ENCODE peak calls at places on chromosomes 12 and 14, in six cellular contexts. A is H9; Y is HCT116; W is aorta; I is lung; P is effector memory CD4-positive, alpha-beta T cell. G is an unnamed sample. For H3K9me3, the result is how much of the 10 kb centered on the place peaks cover.

GRCh38 chr14:105999361-106000028 is 473.1 kb downstream of the TMEM121 start:
- DNase-seq in W (no peak), Y (peak), I (peak), P (peak), A (no peak), G (no peak)

GRCh38 chr12:10130042-10130441 is at the start of gene CLEC7A:
- DNase-seq in A (no peak), I (no peak), P (no peak), Y (no peak), W (no peak), G (no peak)

GRCh38 chr12:124172646-124173045 is 122.2 kb upstream of the RFLNA start:
- DNase-seq in Y (no peak), P (no peak), A (no peak), W (no peak), I (no peak), G (no peak)

GRCh38 chr12:76591461-76591860 is 31.9 kb upstream of the OSBPL8 start:
- DNase-seq in A (no peak), W (no peak), Y (no peak), I (no peak), P (no peak), G (no peak)

GRCh38 chr12:126369487-126370463 is 1304.5 kb downstream of the AACS start:
- DNase-seq in I (no peak), W (no peak), P (no peak), A (no peak), Y (no peak), G (no peak)

GRCh38 chr14:34723867-34724266 is 9.5 kb upstream of the CFL2 start:
- DNase-seq in W (no peak), I (no peak), Y (no peak), A (no peak), P (no peak), G (no peak)

GRCh38 chr14:58752782-58753181 is 115.0 kb downstream of the DACT1 start:
- DNase-seq in Y (no peak), A (no peak), W (peak), P (no peak), I (peak), G (no peak)

GRCh38 chr14:99408971-99409289 is 71.7 kb downstream of the SETD3 start:
- DNase-seq in Y (no peak), P (no peak), A (no peak), W (no peak), I (no peak), G (no peak)

GRCh38 chr12:17928708-17929366 is 161.2 kb downstream of the RERGL start:
- DNase-seq in I (no peak), Y (peak), A (no peak), W (no peak), P (no peak), G (no peak)

GRCh38 chr12:5166976-5167375 is 123.3 kb downstream of the KCNA5 start:
- DNase-seq in P (no peak), A (no peak), Y (no peak), W (no peak), I (no peak), G (peak)

GRCh38 chr12:70002097-70002911 is 177.3 kb downstream of the MYRFL start:
- DNase-seq in I (no peak), P (no peak), Y (no peak), A (no peak), W (no peak), G (no peak)

GRCh38 chr12:31922341-31923062 is 36.7 kb upstream of the RESF1 start:
- DNase-seq in P (no peak), I (no peak), Y (peak), A (no peak), W (no peak), G (no peak)

GRCh38 chr12:119176267-119177055 is 2.3 kb upstream of the HSPB8 start:
- DNase-seq in P (no peak), A (peak), W (peak), I (peak), Y (peak), G (peak)

GRCh38 chr12:30725739-30726138 is 29.0 kb downstream of the CAPRIN2 start:
- DNase-seq in W (no peak), P (no peak), I (no peak), A (no peak), Y (peak), G (peak)

GRCh38 chr12:1933342-1933992 is 15.0 kb upstream of the CACNA2D4 start:
- DNase-seq in W (no peak), I (no peak), P (no peak), A (peak), Y (no peak), G (peak)

GRCh38 chr12:7872565-7873304 is at the start of gene SLC2A14:
- DNase-seq in W (no peak), Y (no peak), A (peak), P (no peak), I (no peak), G (no peak)

GRCh38 chr12:80364056-80364455 is 80.0 kb upstream of the PTPRQ start:
- DNase-seq in I (no peak), A (no peak), P (no peak), W (no peak), Y (no peak), G (no peak)

GRCh38 chr12:51323966-51324895 is at the start of gene BIN2:
- DNase-seq in I (peak), W (peak), Y (no peak), P (peak), A (no peak), G (no peak)

GRCh38 chr12:114735680-114736374 is 51.9 kb upstream of the TBX3 start:
- DNase-seq in P (no peak), A (peak), W (no peak), I (no peak), Y (no peak), G (no peak)

GRCh38 chr12:104669057-104669770 is 212.5 kb downstream of the CHST11 start:
- DNase-seq in A (no peak), W (peak), I (peak), P (no peak), Y (no peak), G (no peak)

GRCh38 chr14:94458558-94459200 is 6.1 kb upstream of the SERPINA11 start:
- DNase-seq in W (no peak), Y (no peak), I (no peak), P (no peak), A (peak), G (no peak)

GRCh38 chr14:77407158-77407557 is 16.2 kb downstream of the NOXRED1 start:
- DNase-seq in W (no peak), A (no peak), I (no peak), P (no peak), Y (no peak), G (no peak)

GRCh38 chr12:24778486-24779304 is 170.2 kb downstream of the BCAT1 start:
- DNase-seq in I (no peak), Y (no peak), A (no peak), W (no peak), P (no peak), G (peak)

GRCh38 chr12:47095446-47096236 is 15.9 kb upstream of the AMIGO2 start:
- DNase-seq in I (no peak), P (no peak), W (no peak), Y (no peak), A (no peak), G (peak)

GRCh38 chr12:40325349-40325960 is 100.7 kb downstream of the LRRK2 start:
- DNase-seq in W (no peak), I (no peak), Y (peak), P (no peak), A (peak), G (no peak)

GRCh38 chr12:64608901-64609542 is 1.3 kb upstream of the RASSF3 start:
- DNase-seq in W (no peak), A (peak), I (peak), P (peak), Y (peak), G (no peak)

GRCh38 chr12:119804011-119804641 is 73.0 kb downstream of the CIT start:
- DNase-seq in Y (peak), P (no peak), W (peak), A (peak), I (peak), G (no peak)

GRCh38 chr12:127293507-127294310 is 973.3 kb upstream of the TMEM132C start:
- DNase-seq in A (peak), Y (peak), W (peak), P (no peak), I (peak), G (no peak)

GRCh38 chr14:42011221-42011620 is 404.5 kb downstream of the LRFN5 start:
- DNase-seq in Y (no peak), P (no peak), W (no peak), I (no peak), A (no peak), G (no peak)

GRCh38 chr14:42013560-42013959 is 406.9 kb downstream of the LRFN5 start:
- DNase-seq in A (no peak), W (no peak), P (no peak), I (no peak), Y (no peak), G (no peak)

DNA sequence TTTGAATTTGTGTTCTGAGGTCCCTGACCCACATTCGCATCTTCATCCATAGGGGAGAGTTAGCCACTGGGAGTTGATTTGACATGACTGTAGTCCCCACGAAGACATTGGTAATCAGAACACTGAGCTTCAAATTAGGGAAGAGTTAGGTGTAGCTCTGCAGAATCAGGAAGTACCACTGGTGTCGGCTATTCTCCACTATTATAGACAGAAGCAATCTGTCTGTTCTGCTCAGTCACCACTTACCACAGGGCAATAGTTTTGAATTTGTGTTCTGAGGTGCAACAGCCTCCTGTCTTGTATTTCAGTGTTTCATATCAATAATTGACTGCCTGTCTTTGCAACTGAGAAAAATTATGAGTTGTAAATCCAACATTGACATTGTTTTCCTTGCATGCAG is 407.6 kb downstream of the LRFN5 start:
- DNase-seq in P (no peak), W (no peak), I (no peak), Y (no peak), A (no peak), G (no peak)
- H3K9me3 ChIP-seq in P (under half), W (under half), I (under half), Y (under half), A (under half), G (under half)

DNA sequence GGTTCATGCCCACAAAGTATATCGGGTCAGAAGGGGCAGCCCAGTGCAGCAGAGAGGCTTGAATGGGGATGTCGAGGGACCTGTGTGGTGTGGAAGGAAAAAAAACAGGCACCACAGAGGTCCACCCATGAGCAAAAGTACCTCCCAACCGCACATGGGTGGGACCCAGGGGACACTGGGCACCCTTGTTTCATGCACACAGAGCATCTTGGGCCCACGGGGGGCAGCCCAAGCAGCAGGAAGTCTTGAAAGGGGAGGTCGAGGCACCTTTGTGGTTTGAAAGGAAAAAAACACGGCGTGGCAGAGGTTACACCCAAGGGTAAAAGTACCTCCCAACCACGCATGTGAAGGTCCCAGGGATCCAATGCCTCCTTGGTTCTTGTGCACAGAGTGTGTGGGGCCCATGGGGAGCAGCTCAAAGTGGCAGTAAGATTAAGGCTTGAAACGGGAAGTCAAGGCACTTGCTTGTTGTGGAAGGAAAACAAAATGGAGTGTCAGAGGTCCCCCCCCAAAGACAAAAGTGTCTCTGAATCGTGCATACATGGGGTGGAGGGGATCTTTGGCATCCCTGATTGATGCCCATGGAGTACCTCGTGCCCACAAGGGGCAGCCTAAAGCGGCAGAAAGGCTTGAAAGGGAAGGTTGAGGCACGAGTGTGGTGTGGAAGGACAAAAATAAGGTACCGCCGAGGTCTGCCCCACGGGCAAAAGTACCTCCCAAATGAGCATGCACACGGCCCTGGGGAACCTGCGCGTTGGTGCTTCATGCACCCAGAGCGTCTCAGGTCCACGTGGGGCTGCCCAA is 575.5 kb downstream of the ALG10 start:
- DNase-seq in W (peak), I (peak), A (no peak), Y (no peak), P (no peak), G (no peak)
- H3K9me3 ChIP-seq in W (under half), I (half or more), A (half or more), Y (under half), P (under half), G (half or more)

GRCh38 chr14:76089151-76089550 is 62.6 kb upstream of the GPATCH2L start:
- DNase-seq in P (no peak), Y (no peak), A (no peak), I (no peak), W (no peak), G (no peak)

GRCh38 chr14:76090611-76091010 is 61.1 kb upstream of the GPATCH2L start:
- DNase-seq in W (no peak), I (no peak), P (no peak), A (no peak), Y (no peak), G (no peak)

GRCh38 chr14:76086636-76087035 is 65.1 kb upstream of the GPATCH2L start:
- DNase-seq in W (no peak), I (no peak), A (no peak), P (no peak), Y (no peak), G (no peak)

GRCh38 chr14:76091036-76091435 is 60.7 kb upstream of the GPATCH2L start:
- DNase-seq in P (no peak), W (no peak), I (no peak), Y (no peak), A (no peak), G (no peak)

GRCh38 chr14:76089575-76089974 is 62.1 kb upstream of the GPATCH2L start:
- DNase-seq in A (no peak), P (no peak), I (no peak), W (no peak), Y (no peak), G (no peak)
- H3K9me3 ChIP-seq in A (under half), P (under half), I (under half), W (under half), Y (under half), G (under half)

GRCh38 chr14:68755016-68755353 is 37.9 kb downstream of the ZFP36L1 start:
- DNase-seq in I (no peak), Y (no peak), A (no peak), W (no peak), P (no peak), G (no peak)

GRCh38 chr14:68756734-68757133 is 36.1 kb downstream of the ZFP36L1 start:
- DNase-seq in I (no peak), Y (no peak), P (no peak), A (no peak), W (no peak), G (no peak)

GRCh38 chr14:68749487-68750475 is 43.1 kb downstream of the ZFP36L1 start:
- DNase-seq in A (no peak), Y (no peak), P (no peak), W (no peak), I (peak), G (no peak)

GRCh38 chr14:68756071-68756481 is 36.8 kb downstream of the ZFP36L1 start:
- DNase-seq in Y (no peak), W (no peak), I (no peak), A (no peak), P (no peak), G (no peak)

GRCh38 chr14:68753696-68754095 is 39.2 kb downstream of the ZFP36L1 start:
- DNase-seq in Y (no peak), P (no peak), A (no peak), W (no peak), I (no peak), G (no peak)
- H3K9me3 ChIP-seq in Y (under half), P (under half), A (under half), W (under half), I (under half), G (under half)

DNA sequence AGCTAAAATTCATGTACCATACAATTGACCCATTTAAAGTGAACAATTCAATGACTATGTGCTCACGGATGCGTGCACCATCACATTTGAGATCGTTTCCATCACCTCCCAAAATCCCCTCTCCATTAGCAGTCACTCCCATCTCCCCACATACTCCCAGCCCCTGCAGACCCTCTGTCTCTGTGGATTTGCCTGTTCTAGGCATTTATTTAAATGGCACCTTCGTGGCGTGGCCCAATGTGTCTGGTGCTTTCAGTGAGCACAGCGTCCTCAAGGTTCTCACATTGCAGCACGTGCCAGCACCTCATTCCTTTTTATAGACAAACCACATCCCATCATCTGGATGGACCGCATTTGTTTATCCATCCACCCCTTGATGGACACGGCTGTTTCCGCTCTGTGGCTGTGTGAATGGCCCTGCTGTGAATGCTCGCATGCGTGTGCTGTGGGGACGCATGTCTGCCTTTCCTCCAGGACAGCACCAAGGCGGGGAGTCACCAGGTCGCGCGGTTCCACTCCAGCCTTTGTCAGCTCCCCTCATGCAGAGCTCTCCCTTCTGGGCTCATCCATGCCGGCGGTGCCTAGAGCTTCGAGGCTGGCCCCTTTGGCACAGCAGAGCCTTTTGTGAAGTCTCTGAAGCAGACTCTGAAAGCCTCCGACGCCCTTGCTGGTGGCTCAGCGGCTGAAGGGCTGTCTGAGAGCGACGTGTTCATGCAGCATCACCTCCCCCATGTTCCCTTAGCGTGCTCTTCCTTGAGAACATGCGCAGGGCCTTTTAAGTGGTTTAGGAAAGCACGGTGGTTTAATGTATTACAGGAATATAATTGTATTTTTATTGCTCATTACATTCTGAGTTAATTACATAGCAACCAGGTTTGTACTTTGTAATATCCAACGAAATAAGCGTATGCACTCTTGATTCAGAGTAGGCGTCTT is 184.4 kb downstream of the KIF26A start:
- DNase-seq in A (peak), Y (no peak), I (no peak), P (no peak), W (no peak), G (no peak)
- H3K9me3 ChIP-seq in A (under half), Y (under half), I (under half), P (under half), W (under half), G (half or more)

DNA sequence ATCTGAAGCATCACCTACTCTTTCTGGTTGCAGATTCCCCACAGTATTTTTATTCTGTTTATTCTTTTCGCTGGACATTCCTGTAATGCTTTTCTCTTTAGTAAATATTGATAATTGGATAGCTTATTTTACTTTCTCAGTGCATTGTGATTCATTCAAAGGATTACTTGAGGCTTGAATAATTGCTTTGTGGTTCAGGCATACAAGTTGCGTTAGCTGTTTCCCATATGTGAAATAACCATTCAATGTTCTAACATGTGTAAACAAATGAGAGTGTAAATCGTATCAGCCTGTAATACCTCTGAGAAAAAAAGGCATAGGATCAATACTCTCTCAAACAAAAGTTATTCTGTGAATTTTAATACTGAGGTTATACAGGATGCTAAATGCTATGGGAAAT is 1004.2 kb upstream of the SEL1L start:
- DNase-seq in A (no peak), P (no peak), W (no peak), Y (no peak), I (no peak), G (no peak)
- H3K9me3 ChIP-seq in A (under half), P (under half), W (under half), Y (under half), I (under half), G (under half)

DNA sequence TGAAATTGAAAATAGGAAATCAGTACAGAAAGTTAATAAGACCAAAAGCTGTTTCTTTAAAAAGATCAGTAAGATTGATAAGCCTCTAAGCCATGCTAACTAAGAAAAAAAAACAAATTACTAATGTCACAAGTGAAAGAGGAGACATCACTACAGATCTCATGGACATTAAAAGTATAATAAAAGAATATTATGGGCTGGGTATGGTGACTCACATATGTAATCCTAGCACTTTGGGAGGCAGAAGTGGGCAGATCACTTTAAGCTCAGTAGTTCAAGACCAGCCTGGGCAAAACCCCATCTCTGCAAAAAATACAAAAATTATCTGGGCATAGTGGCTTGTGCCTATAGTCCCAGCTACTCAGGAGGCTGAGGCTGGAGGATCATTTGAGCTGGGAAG is 30.5 kb downstream of the B4GALNT3 start:
- DNase-seq in P (no peak), W (no peak), A (no peak), I (no peak), Y (no peak), G (no peak)
- H3K9me3 ChIP-seq in P (under half), W (under half), A (under half), I (under half), Y (under half), G (under half)